ENCODE peak calls at places on chromosome 11, in six cellular contexts. One of them, this sample, is unnamed.

GRCh38 chr11:129999407-129999806 is 3.2 kb downstream of the PRDM10 start:
- DNase-seq in EH: no peak
- DNase-seq in NCI-H146: no peak
- DNase-seq in Right ventricle myocardium superior: no peak
- DNase-seq in activated T-helper 1 cell treated with anti-CD3 and anti-CD28 coated beads, Interleukin-12 subunit alpha, Interleukin-12 subunit beta, Interleukin-2, Interleukin-4 antibody, amounts not matched to agents 30 ng/mL and 10 ng/mL and 1 ng/mL, durations not matched to agents 14 hours and 24 hours and 36 hours: no peak
- DNase-seq in WTC11: no peak
- DNase-seq in this sample: no peak

GRCh38 chr11:65482306-65482850 is 16.5 kb upstream of the MALAT1 start:
- DNase-seq in NCI-H146: no peak
- DNase-seq in Right ventricle myocardium superior: no peak
- DNase-seq in WTC11: no peak
- DNase-seq in activated T-helper 1 cell treated with anti-CD3 and anti-CD28 coated beads, Interleukin-12 subunit alpha, Interleukin-12 subunit beta, Interleukin-2, Interleukin-4 antibody, amounts not matched to agents 30 ng/mL and 10 ng/mL and 1 ng/mL, durations not matched to agents 14 hours and 24 hours and 36 hours: no peak
- DNase-seq in EH: peak
- DNase-seq in this sample: no peak

GRCh38 chr11:26418391-26418790 is 86.5 kb downstream of the ANO3 start:
- DNase-seq in EH: no peak
- DNase-seq in activated T-helper 1 cell treated with anti-CD3 and anti-CD28 coated beads, Interleukin-12 subunit alpha, Interleukin-12 subunit beta, Interleukin-2, Interleukin-4 antibody, amounts not matched to agents 30 ng/mL and 10 ng/mL and 1 ng/mL, durations not matched to agents 14 hours and 24 hours and 36 hours: no peak
- DNase-seq in Right ventricle myocardium superior: no peak
- DNase-seq in NCI-H146: no peak
- DNase-seq in WTC11: no peak
- DNase-seq in this sample: no peak

GRCh38 chr11:75574698-75575265 is 12.7 kb downstream of the SERPINH1 start:
- DNase-seq in activated T-helper 1 cell treated with anti-CD3 and anti-CD28 coated beads, Interleukin-12 subunit alpha, Interleukin-12 subunit beta, Interleukin-2, Interleukin-4 antibody, amounts not matched to agents 30 ng/mL and 10 ng/mL and 1 ng/mL, durations not matched to agents 14 hours and 24 hours and 36 hours: no peak
- DNase-seq in WTC11: no peak
- DNase-seq in EH: peak
- DNase-seq in Right ventricle myocardium superior: peak
- DNase-seq in NCI-H146: no peak
- DNase-seq in this sample: no peak

GRCh38 chr11:119108151-119108856 is 1.2 kb downstream of the C2CD2L start:
- DNase-seq in activated T-helper 1 cell treated with anti-CD3 and anti-CD28 coated beads, Interleukin-12 subunit alpha, Interleukin-12 subunit beta, Interleukin-2, Interleukin-4 antibody, amounts not matched to agents 30 ng/mL and 10 ng/mL and 1 ng/mL, durations not matched to agents 14 hours and 24 hours and 36 hours: no peak
- DNase-seq in NCI-H146: peak
- DNase-seq in EH: peak
- DNase-seq in WTC11: peak
- DNase-seq in Right ventricle myocardium superior: no peak
- DNase-seq in this sample: no peak

GRCh38 chr11:14544611-14545010 is 24.4 kb upstream of the PSMA1 start:
- DNase-seq in NCI-H146: no peak
- DNase-seq in EH: peak
- DNase-seq in WTC11: no peak
- DNase-seq in activated T-helper 1 cell treated with anti-CD3 and anti-CD28 coated beads, Interleukin-12 subunit alpha, Interleukin-12 subunit beta, Interleukin-2, Interleukin-4 antibody, amounts not matched to agents 30 ng/mL and 10 ng/mL and 1 ng/mL, durations not matched to agents 14 hours and 24 hours and 36 hours: no peak
- DNase-seq in Right ventricle myocardium superior: no peak
- DNase-seq in this sample: no peak

GRCh38 chr11:35615911-35616900 is 2.1 kb upstream of the FJX1 start:
- DNase-seq in EH: peak
- DNase-seq in WTC11: no peak
- DNase-seq in Right ventricle myocardium superior: no peak
- DNase-seq in NCI-H146: peak
- DNase-seq in activated T-helper 1 cell treated with anti-CD3 and anti-CD28 coated beads, Interleukin-12 subunit alpha, Interleukin-12 subunit beta, Interleukin-2, Interleukin-4 antibody, amounts not matched to agents 30 ng/mL and 10 ng/mL and 1 ng/mL, durations not matched to agents 14 hours and 24 hours and 36 hours: no peak
- DNase-seq in this sample: no peak

GRCh38 chr11:30143098-30143705 is 87.6 kb upstream of the FSHB start:
- DNase-seq in Right ventricle myocardium superior: no peak
- DNase-seq in activated T-helper 1 cell treated with anti-CD3 and anti-CD28 coated beads, Interleukin-12 subunit alpha, Interleukin-12 subunit beta, Interleukin-2, Interleukin-4 antibody, amounts not matched to agents 30 ng/mL and 10 ng/mL and 1 ng/mL, durations not matched to agents 14 hours and 24 hours and 36 hours: no peak
- DNase-seq in NCI-H146: no peak
- DNase-seq in WTC11: no peak
- DNase-seq in EH: peak
- DNase-seq in this sample: no peak

GRCh38 chr11:74720596-74721478 is 10.4 kb downstream of the CHRDL2 start:
- DNase-seq in activated T-helper 1 cell treated with anti-CD3 and anti-CD28 coated beads, Interleukin-12 subunit alpha, Interleukin-12 subunit beta, Interleukin-2, Interleukin-4 antibody, amounts not matched to agents 30 ng/mL and 10 ng/mL and 1 ng/mL, durations not matched to agents 14 hours and 24 hours and 36 hours: no peak
- DNase-seq in Right ventricle myocardium superior: peak
- DNase-seq in WTC11: no peak
- DNase-seq in NCI-H146: no peak
- DNase-seq in EH: no peak
- DNase-seq in this sample: no peak

GRCh38 chr11:1226226-1226961 is 3.5 kb downstream of the MUC5B start:
- DNase-seq in Right ventricle myocardium superior: peak
- DNase-seq in WTC11: peak
- DNase-seq in EH: no peak
- DNase-seq in activated T-helper 1 cell treated with anti-CD3 and anti-CD28 coated beads, Interleukin-12 subunit alpha, Interleukin-12 subunit beta, Interleukin-2, Interleukin-4 antibody, amounts not matched to agents 30 ng/mL and 10 ng/mL and 1 ng/mL, durations not matched to agents 14 hours and 24 hours and 36 hours: no peak
- DNase-seq in NCI-H146: no peak
- DNase-seq in this sample: no peak

GRCh38 chr11:70491696-70492472 is 93.6 kb downstream of the CTTN start:
- DNase-seq in NCI-H146: no peak
- DNase-seq in EH: no peak
- DNase-seq in WTC11: no peak
- DNase-seq in activated T-helper 1 cell treated with anti-CD3 and anti-CD28 coated beads, Interleukin-12 subunit alpha, Interleukin-12 subunit beta, Interleukin-2, Interleukin-4 antibody, amounts not matched to agents 30 ng/mL and 10 ng/mL and 1 ng/mL, durations not matched to agents 14 hours and 24 hours and 36 hours: no peak
- DNase-seq in Right ventricle myocardium superior: peak
- DNase-seq in this sample: no peak

GRCh38 chr11:1049911-1050580 is 13.5 kb upstream of the MUC6 start:
- DNase-seq in activated T-helper 1 cell treated with anti-CD3 and anti-CD28 coated beads, Interleukin-12 subunit alpha, Interleukin-12 subunit beta, Interleukin-2, Interleukin-4 antibody, amounts not matched to agents 30 ng/mL and 10 ng/mL and 1 ng/mL, durations not matched to agents 14 hours and 24 hours and 36 hours: no peak
- DNase-seq in EH: no peak
- DNase-seq in WTC11: peak
- DNase-seq in Right ventricle myocardium superior: peak
- DNase-seq in NCI-H146: no peak
- DNase-seq in this sample: no peak